ENCODE peak calls at places on chromosome 7, in five cellular contexts. V is suprapubic skin, W is prostate gland, C is stomach, D is breast epithelium. A is an unnamed sample. For H3K36me3, the result is how much of the 10 kb centered on the place peaks cover.

GRCh38 chr7:139682136-139683013 is 95.4 kb downstream of the HIPK2 start:
- DNase-seq in V (no peak), W (no peak), C (no peak), D (no peak), A (no peak)

GRCh38 chr7:114630186-114630824 is 215.7 kb downstream of the FOXP2 start:
- DNase-seq in V (no peak), W (no peak), C (no peak), D (no peak), A (no peak)

GRCh38 chr7:8481096-8481495 is 47.7 kb downstream of the NXPH1 start:
- DNase-seq in V (no peak), W (no peak), C (no peak), D (no peak), A (no peak)

GRCh38 chr7:81173766-81174281 is 255.0 kb upstream of the SEMA3C start:
- DNase-seq in V (no peak), W (peak), C (peak), D (no peak), A (no peak)

GRCh38 chr7:67489881-67490280 is 493.2 kb downstream of the TYW1 start:
- DNase-seq in V (no peak), W (no peak), C (no peak), D (no peak), A (no peak)

GRCh38 chr7:127765150-127765549 is 113.2 kb downstream of the SND1 start:
- DNase-seq in V (no peak), W (no peak), C (no peak), D (no peak), A (no peak)

GRCh38 chr7:82158327-82158726 is 285.2 kb downstream of the CACNA2D1 start:
- DNase-seq in V (no peak), W (no peak), C (no peak), D (no peak), A (no peak)

GRCh38 chr7:16668049-16668858 is 22.3 kb downstream of the BZW2 start:
- DNase-seq in V (peak), W (peak), C (peak), D (peak), A (no peak)

GRCh38 chr7:77538186-77538907 is 1.3 kb downstream of the PTPN12 start:
- DNase-seq in V (peak), W (peak), C (peak), D (peak), A (peak)

GRCh38 chr7:132879579-132879978 is 202.3 kb downstream of the CHCHD3 start:
- DNase-seq in V (no peak), W (no peak), C (no peak), D (no peak), A (no peak)

GRCh38 chr7:20236043-20236442 is 18.9 kb upstream of the MACC1 start:
- DNase-seq in V (no peak), W (no peak), C (no peak), D (no peak), A (no peak)

GRCh38 chr7:129859188-129859587 is 93.6 kb downstream of the UBE2H start:
- DNase-seq in V (no peak), W (no peak), C (no peak), D (no peak), A (no peak)

GRCh38 chr7:36198854-36199266 is 45.8 kb downstream of the EEPD1 start:
- DNase-seq in V (no peak), W (no peak), C (no peak), D (no peak), A (no peak)

GRCh38 chr7:157027568-157028527 is 17.4 kb upstream of the MNX1 start:
- DNase-seq in V (peak), W (no peak), C (no peak), D (no peak), A (no peak)

GRCh38 chr7:28853834-28854749 is 104.0 kb downstream of the TRIL start:
- DNase-seq in V (peak), W (peak), C (peak), D (peak), A (peak)
- TF ChIP-seq POLR2AphosphoS5 in V (no peak), W (no peak), C (no peak), D (no peak), A (no peak)

DNA sequence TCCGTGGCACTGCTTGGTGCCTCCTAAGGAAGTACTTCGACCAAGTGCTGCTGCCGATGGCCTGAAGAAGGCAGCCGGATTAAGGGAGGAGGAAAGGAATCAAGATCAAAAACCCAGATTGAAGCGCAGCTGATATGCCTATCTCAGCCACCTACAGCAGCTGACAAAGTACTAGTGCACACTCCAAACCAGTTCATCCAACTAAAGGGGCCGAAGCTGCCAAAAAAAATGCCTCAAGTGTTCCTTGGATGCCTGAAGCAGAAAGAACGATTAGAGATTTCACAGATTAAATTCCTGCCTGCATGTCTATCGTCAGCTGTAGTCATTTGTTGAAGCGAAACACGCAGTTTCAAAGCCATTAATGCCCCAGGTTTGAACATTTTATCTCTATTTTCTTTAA is 65.7 kb downstream of the TNRC18 start:
- DNase-seq in V (no peak), W (peak), C (no peak), D (no peak), A (no peak)
- H3K36me3 ChIP-seq in V (half or more), W (under half), C (half or more), D (under half), A (half or more)

GRCh38 chr7:155166673-155167370 is 96.7 kb downstream of the HTR5A start:
- DNase-seq in V (peak), W (no peak), C (no peak), D (peak), A (peak)
- TF ChIP-seq POLR2AphosphoS5 in V (no peak), W (no peak), C (no peak), D (peak), A (no peak)

GRCh38 chr7:94547128-94547527 is 37.5 kb downstream of the CASD1 start:
- DNase-seq in V (no peak), W (no peak), C (no peak), D (no peak), A (no peak)
- H3K36me3 ChIP-seq in V (under half), W (under half), C (under half), D (under half), A (under half)

DNA sequence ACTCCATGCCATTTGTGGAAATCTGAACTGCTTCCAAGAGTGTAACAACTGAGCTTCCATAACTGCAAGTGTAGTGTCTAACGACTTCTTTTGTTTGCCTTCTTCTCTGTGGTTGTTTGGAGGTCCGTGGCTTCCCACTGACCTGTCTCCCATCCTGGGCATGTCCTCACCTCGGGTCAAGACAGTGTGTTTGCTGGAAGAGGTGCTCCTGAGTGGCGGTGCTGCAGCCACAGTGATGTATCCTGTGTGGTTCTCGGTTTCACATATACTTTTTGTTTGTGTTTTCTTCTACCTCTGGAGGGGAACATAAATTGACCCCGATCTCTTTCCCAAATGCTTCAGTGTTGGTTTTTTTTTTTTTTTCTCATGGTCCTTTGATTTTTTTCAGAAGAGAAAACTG is 84.7 kb upstream of the NPVF start:
- DNase-seq in V (no peak), W (no peak), C (no peak), D (no peak), A (no peak)
- TF ChIP-seq POLR2AphosphoS5 in V (no peak), W (no peak), C (no peak), D (no peak), A (no peak)

GRCh38 chr7:98921608-98922372 is 43.5 kb downstream of the TRRAP start:
- DNase-seq in V (no peak), W (no peak), C (no peak), D (no peak), A (no peak)
- H3K36me3 ChIP-seq in V (half or more), W (under half), C (half or more), D (under half), A (half or more)

GRCh38 chr7:152664636-152665035 is 11.3 kb downstream of the XRCC2 start:
- DNase-seq in V (no peak), W (no peak), C (peak), D (no peak), A (no peak)
- TF ChIP-seq POLR2AphosphoS5 in V (no peak), W (no peak), C (peak), D (no peak), A (no peak)

GRCh38 chr7:761631-762030 is 34.5 kb upstream of the PRKAR1B start:
- DNase-seq in V (no peak), W (no peak), C (no peak), D (no peak), A (no peak)
- H3K36me3 ChIP-seq in V (half or more), W (under half), C (half or more), D (under half), A (half or more)

GRCh38 chr7:47670738-47671137 is 88.8 kb upstream of the TNS3 start:
- DNase-seq in V (no peak), W (no peak), C (no peak), D (no peak), A (no peak)
- TF ChIP-seq POLR2AphosphoS5 in V (no peak), W (no peak), C (no peak), D (no peak), A (no peak)

GRCh38 chr7:106092204-106092603 is 19.9 kb downstream of the SYPL1 start:
- DNase-seq in V (no peak), W (no peak), C (no peak), D (no peak), A (no peak)
- H3K36me3 ChIP-seq in V (half or more), W (under half), C (half or more), D (under half), A (under half)